ENCODE peak calls at places on chromosomes 6 and 20, in four cellular contexts. X is H1, M is HepG2, G is K562. T is an unnamed sample.

GRCh38 chr20:48921883-48922867 is 664 bp downstream of the ARFGEF2 start:
- DNase-seq in G (no peak), X (no peak), M (peak), T (peak)

GRCh38 chr6:30037182-30037788 is 23.8 kb upstream of the POLR1H start:
- DNase-seq in G (peak), M (peak), X (no peak), T (no peak)

GRCh38 chr20:34600892-34601653 is 42.6 kb downstream of the MAP1LC3A start:
- DNase-seq in M (no peak), X (no peak), G (no peak), T (no peak)

GRCh38 chr6:110456694-110457093 is 19.7 kb downstream of the SLC22A16 start:
- DNase-seq in X (no peak), M (no peak), G (no peak), T (no peak)

GRCh38 chr6:5143625-5144311 is 58.6 kb downstream of the PPP1R3G start:
- DNase-seq in G (peak), X (peak), M (peak), T (peak)

GRCh38 chr20:9359561-9360308 is 154.7 kb upstream of the LAMP5 start:
- DNase-seq in M (peak), X (peak), G (peak), T (peak)

GRCh38 chr6:115485400-115485799 is 575.3 kb downstream of the FRK start:
- DNase-seq in X (no peak), M (no peak), G (no peak), T (no peak)

GRCh38 chr6:137637161-137637560 is 143.0 kb upstream of the OLIG3 start:
- DNase-seq in G (no peak), M (peak), X (no peak), T (no peak)

GRCh38 chr20:45685896-45686295 is 15.9 kb upstream of the WFDC11 start:
- DNase-seq in X (peak), M (no peak), G (peak), T (peak)

GRCh38 chr6:89793586-89793985 is 26.0 kb downstream of the MDN1 start:
- DNase-seq in X (no peak), G (no peak), M (no peak), T (no peak)

GRCh38 chr6:79630883-79631799 is at the start of gene SH3BGRL2:
- DNase-seq in X (peak), M (peak), G (peak), T (peak)

GRCh38 chr20:51160821-51161220 is 137.9 kb upstream of the KCNG1 start:
- DNase-seq in X (no peak), M (no peak), G (no peak), T (no peak)

GRCh38 chr6:43724914-43725642 is 37.5 kb upstream of the MRPS18A start:
- DNase-seq in M (peak), X (no peak), G (peak), T (no peak)

GRCh38 chr6:10202111-10202510 is 212.8 kb downstream of the TFAP2A start:
- DNase-seq in X (no peak), M (no peak), G (no peak), T (no peak)

GRCh38 chr6:73451166-73452106 is 661 bp downstream of the CGAS start:
- DNase-seq in M (no peak), G (no peak), X (peak), T (peak)

GRCh38 chr20:49595811-49596545 is 28.0 kb upstream of the PTGIS start:
- DNase-seq in X (no peak), M (no peak), G (no peak), T (no peak)

GRCh38 chr20:32885201-32885600 is 26.5 kb downstream of the EFCAB8 start:
- DNase-seq in M (no peak), X (no peak), G (no peak), T (no peak)

GRCh38 chr6:34056301-34056700 is 89.6 kb downstream of the GRM4 start:
- DNase-seq in X (peak), M (no peak), G (peak), T (peak)

GRCh38 chr6:105714846-105715245 is 312.0 kb upstream of the PREP start:
- DNase-seq in X (no peak), G (no peak), M (no peak), T (no peak)

GRCh38 chr6:89387516-89388222 is 24.4 kb downstream of the RRAGD start:
- DNase-seq in M (no peak), G (no peak), X (peak), T (no peak)

GRCh38 chr6:117677553-117678131 is 2.4 kb downstream of the NUS1 start:
- DNase-seq in G (peak), M (no peak), X (no peak), T (no peak)

GRCh38 chr6:47595785-47596184 is 102.6 kb upstream of the ADGRF4 start:
- DNase-seq in G (no peak), X (no peak), M (no peak), T (no peak)

GRCh38 chr6:149864578-149865535 is 698 bp upstream of the LRP11 start:
- DNase-seq in G (peak), X (no peak), M (peak), T (no peak)

DNA sequence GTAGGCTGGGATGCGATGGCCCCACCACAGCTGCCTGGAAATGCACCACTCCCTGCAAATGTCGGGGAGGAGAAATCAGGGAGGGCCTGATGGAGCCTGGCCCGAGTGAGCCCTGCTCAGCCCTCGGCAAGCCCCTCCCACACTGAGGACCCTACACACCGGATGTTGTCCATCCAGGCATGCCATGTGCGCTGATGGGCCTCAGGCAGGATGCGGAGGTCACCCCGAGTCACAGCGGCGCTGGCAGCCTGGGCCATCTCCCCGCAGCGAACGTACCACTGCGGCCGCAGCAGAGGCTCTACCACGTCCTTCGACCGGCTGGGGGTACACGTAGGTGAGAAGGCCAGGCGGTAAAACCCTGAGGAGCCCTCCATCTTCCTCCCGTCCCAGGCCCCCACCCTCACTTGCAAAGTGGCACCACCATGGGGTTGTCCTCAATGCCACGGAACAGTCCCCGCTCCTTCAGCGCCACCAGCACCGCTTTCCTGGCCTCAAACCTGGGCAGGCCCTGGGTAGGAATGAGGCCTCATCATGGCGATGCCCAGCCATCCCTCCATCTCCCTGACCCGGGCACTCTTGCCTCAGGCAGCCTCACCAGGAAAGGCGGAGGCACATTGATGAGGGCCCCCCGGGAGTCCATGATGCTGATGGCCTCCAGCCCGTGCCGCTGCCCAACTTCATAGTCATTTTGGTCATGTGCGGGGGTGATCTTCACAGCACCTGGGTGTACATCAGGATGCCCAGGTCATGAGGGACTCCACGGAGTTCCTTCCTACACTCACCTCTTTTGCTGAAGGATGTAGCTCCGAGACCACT is 5.2 kb upstream of the VWA7 start:
- DNase-seq in X (no peak), M (no peak), G (no peak), T (no peak)
- TF ChIP-seq ATF2 in X (no peak), M (no peak), G (no peak), T (no peak)

DNA sequence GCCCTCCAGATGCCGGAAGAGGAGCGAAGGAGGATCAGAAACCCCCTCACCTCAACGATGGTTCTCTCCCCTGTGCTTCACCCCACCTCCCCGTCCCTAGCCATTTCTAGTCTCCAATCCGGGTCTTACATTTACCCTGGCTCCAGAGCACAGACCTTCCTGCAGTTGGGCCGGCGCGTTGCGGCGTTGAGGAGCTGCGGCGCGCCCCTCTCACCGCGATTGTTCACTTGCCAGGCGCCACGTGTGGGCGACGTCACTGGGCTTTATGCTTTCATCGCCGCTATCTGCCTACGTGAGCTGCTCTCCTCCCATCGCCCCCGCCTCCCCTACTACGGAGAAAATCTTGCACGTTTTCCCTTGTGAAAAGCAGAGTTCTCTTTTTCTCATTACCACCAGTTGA is at the start of gene CRISP2:
- DNase-seq in M (no peak), G (no peak), X (no peak), T (peak)
- TF ChIP-seq ATF2 in M (no peak), G (no peak), X (no peak), T (no peak)

GRCh38 chr6:32842021-32842650 is 1.7 kb downstream of the PSMB8 start:
- DNase-seq in M (no peak), X (no peak), G (no peak), T (no peak)

GRCh38 chr6:32842690-32843089 is 1.2 kb downstream of the PSMB8 start:
- DNase-seq in M (no peak), X (no peak), G (no peak), T (no peak)

GRCh38 chr6:32838114-32838958 is at the start of gene TAP2:
- DNase-seq in M (peak), X (peak), G (peak), T (peak)

GRCh38 chr6:32839356-32839755 is 817 bp upstream of the TAP2 start:
- DNase-seq in G (no peak), X (no peak), M (no peak), T (no peak)

GRCh38 chr6:32840604-32841246 is 2.2 kb upstream of the TAP2 start:
- DNase-seq in M (no peak), G (no peak), X (no peak), T (no peak)
- TF ChIP-seq ATF2 in M (no peak), G (no peak), X (no peak), T (no peak)

DNA sequence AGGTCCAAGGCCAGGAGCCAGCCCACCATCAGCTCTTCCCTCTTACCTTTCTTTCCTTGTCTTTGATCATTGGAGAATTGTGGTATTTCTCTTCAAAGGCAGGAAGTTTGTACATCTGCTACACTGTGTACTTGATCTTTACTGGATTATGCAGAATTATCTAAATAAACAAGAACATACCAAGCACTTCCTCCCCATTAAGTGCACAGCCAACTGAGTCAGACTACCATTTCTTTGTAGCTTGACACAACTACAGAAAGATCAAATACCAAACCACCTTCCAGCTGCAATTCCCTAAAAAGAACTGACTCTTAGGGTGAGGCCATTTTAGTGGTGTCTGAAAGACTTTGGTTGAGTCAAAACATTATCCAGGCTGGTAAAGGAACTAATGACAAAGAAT is 195.2 kb downstream of the HDGFL1 start:
- DNase-seq in M (no peak), G (no peak), X (no peak), T (no peak)
- TF ChIP-seq ATF2 in M (no peak), G (no peak), X (no peak), T (no peak)

DNA sequence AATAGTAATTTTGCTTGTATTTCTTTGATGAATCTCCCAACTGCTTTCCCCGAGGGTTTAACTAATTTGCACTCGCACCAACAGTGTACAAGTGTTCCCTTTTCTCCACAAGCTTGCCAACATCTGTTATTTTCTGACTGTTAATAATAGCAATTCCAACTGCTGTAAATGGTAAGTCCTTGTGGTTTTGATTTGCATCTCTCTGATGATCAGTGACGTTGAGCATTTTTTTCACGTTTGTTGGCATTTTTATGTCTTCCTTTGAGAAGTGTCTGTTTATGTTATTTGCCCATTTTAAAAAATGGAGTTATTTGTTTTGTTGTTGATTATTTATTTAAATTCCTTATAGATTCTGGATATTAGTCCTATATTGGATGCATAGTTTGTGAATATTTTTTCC is 399.8 kb upstream of the MAN1A1 start:
- DNase-seq in X (no peak), G (no peak), M (no peak), T (no peak)
- TF ChIP-seq ATF2 in X (no peak), G (no peak), M (no peak), T (no peak)

DNA sequence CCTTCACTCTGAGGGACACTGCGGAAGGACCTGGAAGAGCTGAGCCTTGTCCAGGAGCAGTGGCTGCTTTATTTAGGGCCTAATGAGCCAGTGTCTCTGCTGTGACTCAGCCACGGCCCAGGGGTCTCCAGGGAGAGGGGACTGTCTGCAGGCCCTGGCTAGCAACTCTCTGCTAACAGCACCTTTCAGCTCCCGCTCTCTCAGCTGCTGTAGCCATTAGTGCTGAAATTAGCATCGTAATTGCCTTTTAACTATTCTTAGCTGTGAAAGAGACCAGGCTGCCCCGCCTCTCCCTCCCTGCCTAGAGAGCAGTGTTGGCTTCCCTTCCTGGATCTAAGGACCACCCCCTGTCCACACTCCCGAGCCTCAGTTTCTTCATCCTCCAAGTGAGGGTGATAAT is 53.1 kb upstream of the SLC32A1 start:
- DNase-seq in G (no peak), X (no peak), M (no peak), T (peak)
- TF ChIP-seq ATF2 in G (no peak), X (no peak), M (no peak), T (no peak)

GRCh38 chr6:26430787-26431186 is 9.5 kb upstream of the BTN3A3 start:
- DNase-seq in G (no peak), X (no peak), M (no peak), T (no peak)
- TF ChIP-seq ATF2 in G (no peak), X (no peak), M (no peak), T (no peak)

GRCh38 chr6:142987490-142987889 is 42.5 kb upstream of the HIVEP2 start:
- DNase-seq in M (no peak), X (no peak), G (no peak), T (no peak)
- TF ChIP-seq ATF2 in M (no peak), X (no peak), G (no peak), T (no peak)

GRCh38 chr6:87573307-87574024 is 16.3 kb downstream of the RARS2 start:
- DNase-seq in X (no peak), M (peak), G (no peak), T (no peak)

GRCh38 chr6:87575423-87575822 is 14.4 kb downstream of the RARS2 start:
- DNase-seq in X (no peak), G (no peak), M (no peak), T (no peak)

GRCh38 chr6:87572860-87573259 is 16.9 kb downstream of the RARS2 start:
- DNase-seq in X (no peak), M (no peak), G (no peak), T (no peak)

GRCh38 chr6:87572031-87572430 is 17.8 kb downstream of the RARS2 start:
- DNase-seq in G (no peak), M (no peak), X (no peak), T (no peak)

DNA sequence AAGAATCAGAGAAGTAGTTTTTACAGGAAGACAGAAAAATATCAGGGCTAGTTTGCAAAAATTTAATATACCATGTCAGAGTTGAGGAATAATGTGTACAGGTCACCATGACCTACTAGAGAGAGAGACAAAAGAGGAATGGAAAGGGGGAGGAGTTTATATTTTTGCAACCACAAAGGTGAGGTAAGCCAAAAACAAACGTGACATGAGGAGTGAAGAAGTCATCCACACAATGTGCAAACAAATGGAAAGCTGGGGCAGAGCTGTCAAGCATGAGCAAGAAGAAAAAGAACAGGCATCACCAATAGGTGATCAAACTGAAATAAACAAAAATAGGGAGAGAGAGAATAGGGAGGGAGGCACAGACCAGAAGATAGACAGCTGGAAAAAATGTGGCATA is 15.6 kb downstream of the RARS2 start:
- DNase-seq in M (peak), X (no peak), G (peak), T (no peak)
- TF ChIP-seq ATF2 in M (no peak), X (no peak), G (no peak), T (no peak)